ENCODE peak calls at places on chromosomes 11 and 22, in seven cellular contexts. W is cardiac muscle cell, M is left ventricle myocardium superior, E is neural crest cell, P is NCI-H2081, G is GM23248, T is SJSA1. O is an unnamed sample.
A peak's percentile ranks its signal among the peaks of the same experiment; 100 is the strongest.

GRCh38 chr11:101867951-101868350 is 46.9 kb upstream of the CEP126 start:
- DNase-seq in W (no peak), G (no peak), P (no peak), E (no peak), M (no peak), T (no peak), O (no peak)

GRCh38 chr11:82899191-82899820 is 924 bp downstream of the PRCP start:
- DNase-seq in M (no peak), G (peak; percentile 19), P (no peak), E (no peak), W (no peak), T (no peak), O (no peak)

GRCh38 chr11:47566166-47566546 is 757 bp downstream of the PTPMT1 start:
- DNase-seq in E (no peak), G (peak; percentile 43), T (no peak), W (no peak), M (no peak), P (no peak), O (no peak)

GRCh38 chr11:66883021-66883968 is 26.4 kb downstream of the LRFN4 start:
- DNase-seq in T (peak; percentile 85), E (peak; percentile 80), G (peak; percentile 88), W (peak; percentile 84), M (peak; percentile 62), P (peak; percentile 90), O (peak; percentile 81)

GRCh38 chr22:26994801-26995200 is 337.4 kb downstream of the MIAT start:
- DNase-seq in G (no peak), P (no peak), E (no peak), T (no peak), W (no peak), M (no peak), O (no peak)

GRCh38 chr11:116217006-116217405 is 555.8 kb downstream of the BUD13 start:
- DNase-seq in G (peak; percentile 65), M (peak; percentile 74), W (peak; percentile 60), T (no peak), E (no peak), P (peak; percentile 81), O (peak; percentile 70)

GRCh38 chr11:32418836-32419235 is 16.5 kb downstream of the WT1 start:
- DNase-seq in P (no peak), W (no peak), M (no peak), G (no peak), E (no peak), T (no peak), O (no peak)

GRCh38 chr11:35307221-35307621 is 112.1 kb downstream of the SLC1A2 start:
- DNase-seq in T (no peak), G (peak; percentile 32), P (no peak), W (no peak), M (no peak), E (no peak), O (no peak)

GRCh38 chr11:99370557-99371200 is 349.9 kb downstream of the CNTN5 start:
- DNase-seq in G (peak; percentile 58), M (peak; percentile 68), W (peak; percentile 65), T (no peak), P (peak; percentile 91), E (no peak), O (no peak)

GRCh38 chr11:70415176-70415575 is 16.8 kb downstream of the CTTN start:
- DNase-seq in P (no peak), E (no peak), G (peak; percentile 96), M (no peak), T (no peak), W (no peak), O (no peak)

GRCh38 chr22:24153353-24153752 is 27.9 kb upstream of the SUSD2 start:
- DNase-seq in M (no peak), E (no peak), P (no peak), G (peak; percentile 31), W (no peak), T (peak; percentile 78), O (no peak)

GRCh38 chr11:67269401-67270255 is 3.4 kb downstream of the GRK2 start:
- DNase-seq in P (no peak), T (no peak), W (no peak), E (no peak), M (peak; percentile 56), G (no peak), O (no peak)

GRCh38 chr11:118411523-118411922 is 10.1 kb downstream of the ATP5MG start:
- DNase-seq in E (no peak), P (no peak), W (no peak), M (no peak), G (no peak), T (no peak), O (no peak)